ENCODE peak calls at places on chromosomes 16 and 17, in five cellular contexts. One of them, this sample, is unnamed.

GRCh38 chr17:45997624-45998023 is 1.4 kb upstream of the STH start:
- DNase-seq in colonic mucosa: no peak
- DNase-seq in cardiac fibroblast: peak
- DNase-seq in esophagus squamous epithelium: no peak
- DNase-seq in OCI-LY7: no peak
- DNase-seq in this sample: no peak

GRCh38 chr16:12090162-12090552 is 113.6 kb downstream of the SNX29 start:
- DNase-seq in colonic mucosa: no peak
- DNase-seq in cardiac fibroblast: no peak
- DNase-seq in esophagus squamous epithelium: no peak
- DNase-seq in OCI-LY7: no peak
- DNase-seq in this sample: no peak

GRCh38 chr17:73359987-73360410 is 48.2 kb upstream of the CDC42EP4 start:
- DNase-seq in colonic mucosa: peak
- DNase-seq in cardiac fibroblast: no peak
- DNase-seq in esophagus squamous epithelium: no peak
- DNase-seq in OCI-LY7: no peak
- DNase-seq in this sample: no peak

GRCh38 chr17:75692976-75693375 is 25.8 kb downstream of the SAP30BP start:
- DNase-seq in colonic mucosa: no peak
- DNase-seq in cardiac fibroblast: no peak
- DNase-seq in esophagus squamous epithelium: no peak
- DNase-seq in OCI-LY7: no peak
- DNase-seq in this sample: no peak

GRCh38 chr17:18858567-18859245 is 775 bp downstream of the PRPSAP2 start:
- DNase-seq in colonic mucosa: no peak
- DNase-seq in cardiac fibroblast: no peak
- DNase-seq in esophagus squamous epithelium: no peak
- DNase-seq in OCI-LY7: no peak
- DNase-seq in this sample: no peak

GRCh38 chr17:20092973-20093626 is 83.9 kb downstream of the SPECC1 start:
- DNase-seq in colonic mucosa: no peak
- DNase-seq in cardiac fibroblast: no peak
- DNase-seq in esophagus squamous epithelium: no peak
- DNase-seq in OCI-LY7: no peak
- DNase-seq in this sample: no peak

GRCh38 chr17:81003711-81004335 is 12.2 kb downstream of the CHMP6 start:
- DNase-seq in colonic mucosa: peak
- DNase-seq in cardiac fibroblast: no peak
- DNase-seq in esophagus squamous epithelium: no peak
- DNase-seq in OCI-LY7: no peak
- DNase-seq in this sample: no peak

GRCh38 chr17:79996291-79996690 is 39.4 kb downstream of the TBC1D16 start:
- DNase-seq in colonic mucosa: no peak
- DNase-seq in cardiac fibroblast: no peak
- DNase-seq in esophagus squamous epithelium: no peak
- DNase-seq in OCI-LY7: no peak
- DNase-seq in this sample: no peak

GRCh38 chr17:64491034-64491860 is 5.6 kb downstream of the POLG2 start:
- DNase-seq in colonic mucosa: peak
- DNase-seq in cardiac fibroblast: peak
- DNase-seq in esophagus squamous epithelium: no peak
- DNase-seq in OCI-LY7: peak
- DNase-seq in this sample: no peak

GRCh38 chr17:68344701-68345136 is 53.4 kb downstream of the ARSG start:
- DNase-seq in colonic mucosa: no peak
- DNase-seq in cardiac fibroblast: peak
- DNase-seq in esophagus squamous epithelium: no peak
- DNase-seq in OCI-LY7: peak
- DNase-seq in this sample: no peak

GRCh38 chr16:72838999-72839398 is 208.9 kb downstream of the ZFHX3 start:
- DNase-seq in colonic mucosa: no peak
- DNase-seq in cardiac fibroblast: no peak
- DNase-seq in esophagus squamous epithelium: no peak
- DNase-seq in OCI-LY7: no peak
- DNase-seq in this sample: no peak

GRCh38 chr16:69105501-69106361 is at the start of gene HAS3:
- DNase-seq in colonic mucosa: peak
- DNase-seq in cardiac fibroblast: peak
- DNase-seq in esophagus squamous epithelium: no peak
- DNase-seq in OCI-LY7: peak
- DNase-seq in this sample: peak

GRCh38 chr16:14132696-14133048 is 61.6 kb downstream of the MRTFB start:
- DNase-seq in colonic mucosa: no peak
- DNase-seq in cardiac fibroblast: peak
- DNase-seq in esophagus squamous epithelium: no peak
- DNase-seq in OCI-LY7: no peak
- DNase-seq in this sample: no peak

GRCh38 chr17:39752241-39752831 is 14.6 kb downstream of the GRB7 start:
- DNase-seq in colonic mucosa: no peak
- DNase-seq in cardiac fibroblast: no peak
- DNase-seq in esophagus squamous epithelium: no peak
- DNase-seq in OCI-LY7: no peak
- DNase-seq in this sample: no peak

GRCh38 chr17:79220201-79220714 is 145.6 kb downstream of the ENGASE start:
- DNase-seq in colonic mucosa: no peak
- DNase-seq in cardiac fibroblast: no peak
- DNase-seq in esophagus squamous epithelium: no peak
- DNase-seq in OCI-LY7: no peak
- DNase-seq in this sample: no peak

GRCh38 chr16:29825145-29826044 is 5.1 kb downstream of the MVP start:
- DNase-seq in colonic mucosa: peak
- DNase-seq in cardiac fibroblast: peak
- DNase-seq in esophagus squamous epithelium: no peak
- DNase-seq in OCI-LY7: no peak
- DNase-seq in this sample: no peak

GRCh38 chr17:15884731-15885130 is 60.2 kb upstream of the ADORA2B start:
- DNase-seq in colonic mucosa: no peak
- DNase-seq in cardiac fibroblast: peak
- DNase-seq in esophagus squamous epithelium: no peak
- DNase-seq in OCI-LY7: no peak
- DNase-seq in this sample: no peak

GRCh38 chr17:20228860-20229259 is 219.7 kb downstream of the SPECC1 start:
- DNase-seq in colonic mucosa: no peak
- DNase-seq in cardiac fibroblast: peak
- DNase-seq in esophagus squamous epithelium: no peak
- DNase-seq in OCI-LY7: no peak
- DNase-seq in this sample: no peak

GRCh38 chr16:88785106-88785924 is at the start of gene PIEZO1:
- DNase-seq in colonic mucosa: peak
- DNase-seq in cardiac fibroblast: peak
- DNase-seq in esophagus squamous epithelium: no peak
- DNase-seq in OCI-LY7: peak
- DNase-seq in this sample: no peak

GRCh38 chr16:77430360-77430759 is 4.5 kb downstream of the ADAMTS18 start:
- DNase-seq in colonic mucosa: no peak
- DNase-seq in cardiac fibroblast: no peak
- DNase-seq in esophagus squamous epithelium: no peak
- DNase-seq in OCI-LY7: no peak
- DNase-seq in this sample: no peak

GRCh38 chr17:64118452-64118979 is 11.4 kb downstream of the ERN1 start:
- DNase-seq in colonic mucosa: peak
- DNase-seq in cardiac fibroblast: peak
- DNase-seq in esophagus squamous epithelium: no peak
- DNase-seq in OCI-LY7: no peak
- DNase-seq in this sample: no peak

GRCh38 chr16:57685633-57686032 is 9.0 kb upstream of the DRC7 start:
- DNase-seq in colonic mucosa: no peak
- DNase-seq in cardiac fibroblast: no peak
- DNase-seq in esophagus squamous epithelium: no peak
- DNase-seq in OCI-LY7: no peak
- DNase-seq in this sample: no peak

GRCh38 chr16:87210949-87211348 is 106.2 kb downstream of the C16orf95 start:
- DNase-seq in colonic mucosa: no peak
- DNase-seq in cardiac fibroblast: peak
- DNase-seq in esophagus squamous epithelium: no peak
- DNase-seq in OCI-LY7: no peak
- DNase-seq in this sample: no peak

GRCh38 chr16:11955713-11956123 is 9.3 kb upstream of the TNFRSF17 start:
- DNase-seq in colonic mucosa: no peak
- DNase-seq in cardiac fibroblast: peak
- DNase-seq in esophagus squamous epithelium: no peak
- DNase-seq in OCI-LY7: no peak
- DNase-seq in this sample: peak

DNA sequence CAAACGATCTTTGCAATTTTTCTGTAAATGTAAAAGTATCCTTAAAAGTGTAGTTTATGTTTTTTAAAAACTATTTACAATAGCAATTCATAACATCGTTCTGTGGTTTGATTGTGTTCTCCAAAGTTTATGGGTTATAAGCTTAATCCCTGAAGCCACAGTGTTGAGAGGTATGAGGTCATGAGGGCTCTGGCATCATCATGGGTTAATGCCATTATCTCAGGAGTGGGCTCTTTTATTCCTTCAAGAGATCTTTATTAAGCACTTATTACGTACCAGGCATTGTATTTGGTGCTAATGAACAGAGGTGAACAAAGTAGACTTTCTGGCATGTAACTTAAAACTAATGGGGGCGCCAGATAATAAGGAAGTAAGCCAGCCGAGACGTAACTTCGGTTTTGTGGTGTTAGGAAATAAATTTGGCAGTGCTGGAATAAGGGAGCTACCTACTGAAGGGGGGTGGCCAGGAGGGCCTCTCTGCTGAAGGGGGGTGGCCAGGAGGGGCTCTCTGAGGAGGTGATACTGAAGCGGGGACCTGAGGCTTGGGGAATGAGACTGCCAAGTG is 158.1 kb downstream of the VPS53 start:
- DNase-seq in colonic mucosa: no peak
- DNase-seq in cardiac fibroblast: no peak
- DNase-seq in esophagus squamous epithelium: no peak
- DNase-seq in OCI-LY7: no peak
- DNase-seq in this sample: no peak
- TF ChIP-seq CTCF in colonic mucosa: no peak
- TF ChIP-seq CTCF in cardiac fibroblast: no peak
- TF ChIP-seq CTCF in esophagus squamous epithelium: no peak
- TF ChIP-seq CTCF in OCI-LY7: no peak
- TF ChIP-seq CTCF in this sample: no peak

GRCh38 chr17:32449963-32450362 is 5.7 kb downstream of the PSMD11 start:
- DNase-seq in colonic mucosa: no peak
- DNase-seq in cardiac fibroblast: no peak
- DNase-seq in esophagus squamous epithelium: no peak
- DNase-seq in OCI-LY7: no peak
- DNase-seq in this sample: no peak
- H3K4me3 ChIP-seq in colonic mucosa: no peak
- H3K4me3 ChIP-seq in cardiac fibroblast: no peak
- H3K4me3 ChIP-seq in esophagus squamous epithelium: no peak
- H3K4me3 ChIP-seq in OCI-LY7: no peak
- H3K4me3 ChIP-seq in this sample: no peak

DNA sequence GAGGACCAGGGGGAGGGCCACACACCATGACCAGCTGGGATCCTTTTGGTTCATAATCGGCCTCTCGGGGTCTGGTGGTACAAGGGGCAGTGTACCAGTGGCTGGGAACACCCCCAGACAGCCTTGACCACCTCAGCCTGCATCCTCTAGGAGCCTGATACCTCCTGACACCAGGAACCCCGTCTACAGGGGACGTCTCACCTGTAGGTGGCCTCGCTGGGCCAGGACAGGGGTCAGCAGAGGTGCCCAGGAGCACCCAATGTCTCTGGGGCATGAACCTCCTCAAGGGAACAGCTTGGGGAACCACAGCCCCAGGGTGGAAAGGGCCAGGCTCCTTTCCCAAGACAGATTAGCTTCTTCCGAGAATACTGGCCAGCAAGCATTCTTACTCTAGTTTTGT is 2.5 kb upstream of the METRNL start:
- DNase-seq in colonic mucosa: no peak
- DNase-seq in cardiac fibroblast: no peak
- DNase-seq in esophagus squamous epithelium: no peak
- DNase-seq in OCI-LY7: no peak
- DNase-seq in this sample: no peak
- TF ChIP-seq CTCF in colonic mucosa: no peak
- TF ChIP-seq CTCF in cardiac fibroblast: peak
- TF ChIP-seq CTCF in esophagus squamous epithelium: peak
- TF ChIP-seq CTCF in OCI-LY7: peak
- TF ChIP-seq CTCF in this sample: peak

DNA sequence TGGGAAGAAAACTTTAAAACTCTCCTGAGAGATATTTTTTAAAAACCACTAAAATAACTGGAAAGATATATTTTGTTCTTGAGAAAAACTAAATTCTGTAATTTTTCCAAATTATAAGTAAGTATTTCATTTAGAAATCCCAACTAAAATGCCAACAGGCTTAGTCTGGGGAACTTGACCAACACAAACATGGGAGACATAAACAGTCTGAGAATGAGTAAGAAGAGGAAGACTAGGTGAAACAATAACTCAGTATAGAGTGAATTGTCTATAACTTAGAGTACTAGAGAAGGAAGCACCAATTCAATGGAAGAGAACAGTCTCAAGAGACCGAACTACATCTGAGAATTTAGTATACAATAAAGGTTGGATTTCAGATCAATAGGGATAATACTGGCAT is 2.9 kb downstream of the CMTM1 start:
- DNase-seq in colonic mucosa: no peak
- DNase-seq in cardiac fibroblast: peak
- DNase-seq in esophagus squamous epithelium: no peak
- DNase-seq in OCI-LY7: no peak
- DNase-seq in this sample: no peak
- H3K4me3 ChIP-seq in colonic mucosa: no peak
- H3K4me3 ChIP-seq in cardiac fibroblast: no peak
- H3K4me3 ChIP-seq in esophagus squamous epithelium: no peak
- H3K4me3 ChIP-seq in OCI-LY7: no peak
- H3K4me3 ChIP-seq in this sample: no peak

GRCh38 chr17:58447039-58447975 is 30.0 kb upstream of the RNF43 start:
- DNase-seq in colonic mucosa: peak
- DNase-seq in cardiac fibroblast: peak
- DNase-seq in esophagus squamous epithelium: no peak
- DNase-seq in OCI-LY7: peak
- DNase-seq in this sample: peak
- TF ChIP-seq CTCF in colonic mucosa: peak
- TF ChIP-seq CTCF in cardiac fibroblast: peak
- TF ChIP-seq CTCF in esophagus squamous epithelium: peak
- TF ChIP-seq CTCF in OCI-LY7: peak
- TF ChIP-seq CTCF in this sample: peak

GRCh38 chr16:31529398-31530312 is 2.0 kb downstream of the AHSP start:
- DNase-seq in colonic mucosa: no peak
- DNase-seq in cardiac fibroblast: no peak
- DNase-seq in esophagus squamous epithelium: no peak
- DNase-seq in OCI-LY7: no peak
- DNase-seq in this sample: no peak
- H3K4me3 ChIP-seq in colonic mucosa: peak
- H3K4me3 ChIP-seq in cardiac fibroblast: peak
- H3K4me3 ChIP-seq in esophagus squamous epithelium: peak
- H3K4me3 ChIP-seq in OCI-LY7: no peak
- H3K4me3 ChIP-seq in this sample: peak

This sample was measured in AG09309.